ENCODE peak calls at places on chromosomes 7 and 10, in six cellular contexts. I is cardiac muscle cell; Z is BJ; L is activated CD8-positive, alpha-beta memory T cell treated with anti-CD3 and anti-CD28 coated beads for 24 hours; E is GM12892; W is WTC11. B is an unnamed sample.

GRCh38 chr7:41881313-41882130 is 178.6 kb upstream of the INHBA start:
- DNase-seq in Z (no peak), E (peak; percentile 52), I (no peak), L (peak; percentile 86), W (no peak), B (no peak)

GRCh38 chr10:49700997-49701396 is 21.5 kb downstream of the C10orf53 start:
- DNase-seq in L (no peak), Z (no peak), W (peak; percentile 37), I (peak; percentile 61), E (no peak), B (no peak)

GRCh38 chr7:128056901-128057300 is 25.7 kb upstream of the LRRC4 start:
- DNase-seq in Z (peak; percentile 42), W (no peak), L (no peak), I (no peak), E (no peak), B (peak; percentile 55)

GRCh38 chr7:112989531-112989930 is 97.1 kb downstream of the GPR85 start:
- DNase-seq in I (no peak), Z (no peak), L (no peak), W (no peak), E (no peak), B (peak; percentile 12)

GRCh38 chr7:12764355-12765000 is 77.0 kb downstream of the ARL4A start:
- DNase-seq in L (no peak), I (no peak), Z (no peak), W (no peak), E (no peak), B (no peak)

GRCh38 chr10:71767420-71768035 is 5.8 kb downstream of the VSIR start:
- DNase-seq in Z (peak; percentile 28), W (no peak), E (no peak), I (no peak), L (no peak), B (peak; percentile 23)

GRCh38 chr7:129160161-129160911 is 15.8 kb downstream of the TSPAN33 start:
- DNase-seq in Z (no peak), L (no peak), I (peak; percentile 60), W (peak; percentile 35), E (no peak), B (no peak)

GRCh38 chr7:137003071-137003470 is 134.6 kb downstream of the CHRM2 start:
- DNase-seq in E (no peak), I (no peak), Z (no peak), L (no peak), W (no peak), B (no peak)

GRCh38 chr7:41886257-41886905 is 183.5 kb upstream of the INHBA start:
- DNase-seq in W (no peak), Z (peak; percentile 86), L (no peak), I (no peak), E (no peak), B (peak; percentile 98)

GRCh38 chr10:112295853-112296830 is 12.9 kb downstream of the TECTB start:
- DNase-seq in L (no peak), E (no peak), W (no peak), Z (peak; percentile 26), I (peak; percentile 51), B (peak; percentile 36)

GRCh38 chr7:109611656-109612055 is 1042.0 kb downstream of the DNAJB9 start:
- DNase-seq in I (no peak), E (no peak), Z (no peak), L (no peak), W (no peak), B (no peak)

GRCh38 chr10:117936136-117936535 is 110.6 kb downstream of the RAB11FIP2 start:
- DNase-seq in Z (peak; percentile 48), L (no peak), I (peak; percentile 34), W (no peak), E (no peak), B (peak; percentile 77)

GRCh38 chr7:94855589-94855988 is 51.8 kb upstream of the PPP1R9A start:
- DNase-seq in Z (no peak), I (no peak), L (no peak), W (no peak), E (no peak), B (no peak)

GRCh38 chr7:122632238-122632637 is 66.7 kb downstream of the RNF133 start:
- DNase-seq in Z (no peak), E (no peak), L (no peak), W (no peak), I (no peak), B (no peak)

GRCh38 chr10:127195571-127196226 is 692 bp downstream of the INSYN2A start:
- DNase-seq in E (no peak), Z (no peak), L (no peak), I (peak; percentile 17), W (peak; percentile 44), B (peak; percentile 16)

GRCh38 chr10:102422586-102423129 is 2.0 kb downstream of the FBXL15 start:
- DNase-seq in I (peak; percentile 79), W (peak; percentile 85), Z (no peak), L (peak; percentile 82), E (peak; percentile 72), B (peak; percentile 69)

GRCh38 chr10:5659702-5660528 is 6.5 kb downstream of the ASB13 start:
- DNase-seq in I (no peak), E (no peak), W (no peak), Z (peak; percentile 23), L (no peak), B (peak; percentile 86)

GRCh38 chr10:84360634-84361365 is 32.4 kb downstream of the CCSER2 start:
- DNase-seq in Z (peak; percentile 2), W (no peak), E (no peak), L (no peak), I (peak; percentile 34), B (peak; percentile 22)

GRCh38 chr10:34666008-34666700 is 148.9 kb downstream of the PARD3 start:
- DNase-seq in L (no peak), W (no peak), Z (peak; percentile 60), E (no peak), I (peak; percentile 59), B (peak; percentile 94)

GRCh38 chr7:42606217-42606905 is 305.5 kb downstream of the C7orf25 start:
- DNase-seq in Z (no peak), L (no peak), I (peak; percentile 36), W (no peak), E (no peak), B (peak; percentile 14)

GRCh38 chr10:7134448-7134847 is 276.4 kb downstream of the SFMBT2 start:
- DNase-seq in E (no peak), Z (no peak), L (no peak), W (no peak), I (no peak), B (no peak)

GRCh38 chr7:47724335-47724982 is 142.5 kb upstream of the TNS3 start:
- DNase-seq in W (no peak), Z (peak; percentile 60), L (no peak), E (no peak), I (peak; percentile 21), B (peak; percentile 67)

GRCh38 chr7:43650457-43651052 is 67.6 kb downstream of the STK17A start:
- DNase-seq in L (no peak), E (no peak), W (no peak), I (no peak), Z (peak; percentile 83), B (peak; percentile 69)

GRCh38 chr10:6607187-6607586 is 27.1 kb upstream of the PRKCQ start:
- DNase-seq in W (no peak), I (no peak), Z (no peak), E (no peak), L (no peak), B (no peak)

GRCh38 chr7:83684928-83685327 is 36.0 kb upstream of the SEMA3E start:
- DNase-seq in Z (no peak), I (peak; percentile 41), E (no peak), L (no peak), W (peak; percentile 62), B (no peak)

GRCh38 chr7:132455306-132455705 is 121.0 kb downstream of the PLXNA4 start:
- DNase-seq in Z (no peak), E (no peak), I (no peak), W (no peak), L (peak; percentile 67), B (no peak)

GRCh38 chr7:151838072-151838471 is 38.8 kb downstream of the PRKAG2 start:
- DNase-seq in L (no peak), W (no peak), I (no peak), E (no peak), Z (no peak), B (no peak)

GRCh38 chr10:62818426-62819011 is 2.4 kb upstream of the EGR2 start:
- DNase-seq in E (no peak), I (peak; percentile 65), W (peak; percentile 73), L (peak; percentile 88), Z (no peak), B (no peak)

GRCh38 chr7:80142853-80143580 is 8.4 kb downstream of the GNAI1 start:
- DNase-seq in W (no peak), Z (no peak), I (no peak), L (no peak), E (no peak), B (no peak)

GRCh38 chr7:53697913-53698312 is 662.5 kb downstream of the POM121L12 start:
- DNase-seq in E (no peak), I (no peak), Z (no peak), W (no peak), L (no peak), B (no peak)

GRCh38 chr7:17313175-17313574 is 14.7 kb downstream of the AHR start:
- DNase-seq in E (no peak), L (no peak), I (no peak), W (no peak), Z (no peak), B (no peak)

GRCh38 chr10:113612154-113612553 is 51.7 kb downstream of the NRAP start:
- DNase-seq in W (no peak), E (no peak), L (no peak), Z (no peak), I (no peak), B (no peak)

GRCh38 chr7:18755793-18756192 is 260.2 kb downstream of the HDAC9 start:
- DNase-seq in I (no peak), W (no peak), L (no peak), E (no peak), Z (no peak), B (no peak)

GRCh38 chr10:132135398-132135872 is 51.3 kb upstream of the DPYSL4 start:
- DNase-seq in Z (no peak), I (no peak), E (no peak), L (no peak), W (no peak), B (no peak)

GRCh38 chr10:6310977-6311376 is 108.2 kb downstream of the PFKFB3 start:
- DNase-seq in W (no peak), L (no peak), E (no peak), Z (no peak), I (no peak), B (no peak)

GRCh38 chr7:2215851-2216250 is 16.9 kb downstream of the MAD1L1 start:
- DNase-seq in Z (no peak), L (no peak), E (no peak), I (no peak), W (no peak), B (no peak)

B was measured in fibroblast of mammary gland.